ENCODE peak calls at places on chromosome 6, in four cellular contexts. N, S, A and B are unnamed samples.

GRCh38 chr6:71190809-71191208 is 97.8 kb upstream of the OGFRL1 start:
- DNase-seq in A (no peak), S (no peak), N (no peak), B (no peak)

GRCh38 chr6:156167289-156168076 is 609.7 kb upstream of the ARID1B start:
- DNase-seq in S (no peak), A (no peak), N (no peak), B (peak; percentile 75)

GRCh38 chr6:101088594-101088993 is 207.5 kb upstream of the ASCC3 start:
- DNase-seq in N (no peak), S (no peak), A (no peak), B (no peak)

GRCh38 chr6:69398311-69398710 is 398.5 kb downstream of the LMBRD1 start:
- DNase-seq in A (no peak), S (no peak), N (no peak), B (no peak)

GRCh38 chr6:44265003-44265842 is at the start of gene NFKBIE:
- DNase-seq in N (peak; percentile 96), S (peak; percentile 96), A (peak; percentile 97), B (peak; percentile 96)

GRCh38 chr6:75611702-75612375 is 10.2 kb downstream of the SENP6 start:
- DNase-seq in N (no peak), A (no peak), S (no peak), B (no peak)

GRCh38 chr6:53725791-53726575 is 60.4 kb upstream of the KLHL31 start:
- DNase-seq in S (peak; percentile 78), N (peak; percentile 84), A (peak; percentile 73), B (peak; percentile 93)

GRCh38 chr6:26299286-26300042 is 65.5 kb upstream of the BTN3A2 start:
- DNase-seq in S (no peak), A (no peak), N (no peak), B (no peak)

GRCh38 chr6:137830562-137830961 is 36.5 kb upstream of the TNFAIP3 start:
- DNase-seq in N (no peak), A (no peak), S (no peak), B (no peak)

GRCh38 chr6:2480267-2480966 is 235.0 kb upstream of the GMDS start:
- DNase-seq in S (no peak), A (peak; percentile 72), N (no peak), B (no peak)

GRCh38 chr6:133099573-133099972 is 141.6 kb upstream of the EYA4 start:
- DNase-seq in N (no peak), S (no peak), A (no peak), B (no peak)

GRCh38 chr6:132190097-132190814 is 211.0 kb downstream of the MOXD1 start:
- DNase-seq in S (no peak), A (no peak), N (no peak), B (no peak)

GRCh38 chr6:14100098-14100497 is 17.5 kb upstream of the CD83 start:
- DNase-seq in A (no peak), N (no peak), S (no peak), B (no peak)

GRCh38 chr6:17505062-17505476 is 95.0 kb upstream of the FAM8A1 start:
- DNase-seq in S (no peak), N (no peak), A (no peak), B (no peak)

GRCh38 chr6:166618866-166619761 is 7.9 kb downstream of the RPS6KA2 start:
- DNase-seq in S (no peak), A (no peak), N (no peak), B (no peak)

GRCh38 chr6:6918216-6918983 is 189.4 kb upstream of the RREB1 start:
- DNase-seq in S (no peak), N (no peak), A (no peak), B (no peak)

GRCh38 chr6:135250234-135250633 is 69.1 kb downstream of the MYB start:
- DNase-seq in A (no peak), N (no peak), S (no peak), B (no peak)

GRCh38 chr6:137975058-137975940 is 108.2 kb downstream of the TNFAIP3 start:
- DNase-seq in N (no peak), A (no peak), S (no peak), B (no peak)

GRCh38 chr6:167684276-167685104 is 142.2 kb upstream of the AFDN start:
- DNase-seq in N (no peak), S (no peak), A (no peak), B (no peak)

GRCh38 chr6:12593720-12594540 is 122.6 kb upstream of the PHACTR1 start:
- DNase-seq in N (peak; percentile 65), S (no peak), A (no peak), B (no peak)

GRCh38 chr6:112466378-112467151 is 119.4 kb downstream of the RFPL4B start:
- DNase-seq in N (no peak), S (no peak), A (no peak), B (no peak)

GRCh38 chr6:129893513-129894098 is 32.5 kb upstream of the TMEM244 start:
- DNase-seq in S (no peak), A (no peak), N (no peak), B (no peak)

GRCh38 chr6:78243519-78243918 is 590.7 kb downstream of the MEI4 start:
- DNase-seq in N (no peak), S (no peak), A (no peak), B (peak; percentile 40)

GRCh38 chr6:36914227-36914794 is 28.6 kb downstream of the C6orf89 start:
- DNase-seq in A (no peak), N (peak; percentile 61), S (no peak), B (no peak)

GRCh38 chr6:96212076-96212475 is 196.3 kb downstream of the FUT9 start:
- DNase-seq in A (no peak), S (no peak), N (no peak), B (no peak)

GRCh38 chr6:26329763-26330511 is 35.1 kb upstream of the BTN3A2 start:
- DNase-seq in N (no peak), A (no peak), S (no peak), B (no peak)

GRCh38 chr6:99613705-99614429 is 7.2 kb downstream of the PRDM13 start:
- DNase-seq in N (peak; percentile 46), A (no peak), S (no peak), B (no peak)

GRCh38 chr6:27297857-27298730 is 14.0 kb downstream of the POM121L2 start:
- DNase-seq in A (no peak), N (no peak), S (no peak), B (no peak)

GRCh38 chr6:106547961-106548453 is 81.3 kb downstream of the RTN4IP1 start:
- DNase-seq in N (no peak), S (no peak), A (no peak), B (no peak)

GRCh38 chr6:108145639-108146038 is 20.2 kb upstream of the NR2E1 start:
- DNase-seq in N (no peak), A (no peak), S (no peak), B (no peak)

GRCh38 chr6:111105578-111105977 is 18.3 kb downstream of the SLC16A10 start:
- DNase-seq in N (peak; percentile 85), S (peak; percentile 81), A (peak; percentile 84), B (no peak)

GRCh38 chr6:48141975-48142374 is 31.0 kb upstream of the PTCHD4 start:
- DNase-seq in N (no peak), A (no peak), S (no peak), B (no peak)

GRCh38 chr6:137188855-137189254 is 15.4 kb upstream of the IL22RA2 start:
- DNase-seq in N (no peak), S (no peak), A (no peak), B (no peak)

GRCh38 chr6:134105903-134106302 is 53.5 kb upstream of the SLC2A12 start:
- DNase-seq in N (no peak), S (no peak), A (no peak), B (no peak)

GRCh38 chr6:99119109-99120031 is 171.6 kb upstream of the FBXL4 start:
- DNase-seq in N (no peak), A (no peak), S (no peak), B (no peak)

GRCh38 chr6:12595161-12595792 is 121.3 kb upstream of the PHACTR1 start:
- DNase-seq in S (no peak), N (no peak), A (no peak), B (no peak)

GRCh38 chr6:1864496-1864895 is 254.8 kb downstream of the FOXC1 start:
- DNase-seq in S (no peak), A (no peak), N (no peak), B (no peak)

GRCh38 chr6:168150551-168151444 is 71.8 kb upstream of the FRMD1 start:
- DNase-seq in A (no peak), N (no peak), S (no peak), B (no peak)

GRCh38 chr6:105344971-105345370 is 57.9 kb downstream of the PREP start:
- DNase-seq in S (no peak), A (no peak), N (no peak), B (no peak)

GRCh38 chr6:116385462-116385807 is 14.7 kb downstream of the DSE start:
- DNase-seq in N (no peak), A (no peak), S (no peak), B (no peak)

GRCh38 chr6:116386581-116387299 is 16.0 kb downstream of the DSE start:
- DNase-seq in A (no peak), S (no peak), N (no peak), B (no peak)

GRCh38 chr6:116382587-116382986 is 11.8 kb downstream of the DSE start:
- DNase-seq in S (no peak), N (no peak), A (no peak), B (no peak)

GRCh38 chr6:116385911-116386310 is 15.2 kb downstream of the DSE start:
- DNase-seq in N (no peak), A (no peak), S (no peak), B (no peak)

GRCh38 chr6:116384727-116385461 is 14.1 kb downstream of the DSE start:
- DNase-seq in A (no peak), N (no peak), S (no peak), B (no peak)
- H3K27ac ChIP-seq in A (no peak overlapping the region), N (no peak overlapping the region), S (no peak overlapping the region), B (no peak overlapping the region)

DNA sequence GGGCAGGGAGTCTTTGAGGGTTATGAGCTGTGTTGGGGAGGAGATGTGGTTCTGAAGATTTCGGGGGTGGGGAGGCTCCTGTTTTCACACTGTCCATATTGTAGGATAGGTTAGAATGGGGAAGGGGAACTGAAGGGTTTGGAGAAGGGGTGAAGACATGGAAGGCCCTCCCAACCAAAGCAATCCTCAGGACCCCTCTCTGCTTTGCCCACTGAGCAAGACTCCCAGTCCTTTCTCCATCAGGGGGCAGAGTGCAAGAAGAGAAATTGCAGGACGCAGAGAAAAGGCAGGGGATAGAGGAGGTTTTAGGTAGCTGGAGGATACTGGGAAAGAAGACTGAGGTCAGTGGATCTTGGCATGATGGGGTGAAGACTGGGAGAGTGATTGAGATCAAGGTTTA is 3.9 kb downstream of the SYNGAP1 start:
- DNase-seq in S (no peak), N (no peak), A (no peak), B (peak; percentile 23)
- H3K27ac ChIP-seq in S (no peak overlapping the region), N (no peak overlapping the region), A (no peak overlapping the region), B (no peak overlapping the region)

GRCh38 chr6:16109659-16110300 is 19.1 kb upstream of the MYLIP start:
- DNase-seq in N (no peak), S (no peak), A (no peak), B (no peak)
- H3K27ac ChIP-seq in N (peak overlapping the region; percentile 13), S (peak overlapping the region; percentile 82), A (peak overlapping the region; percentile 48), B (no peak overlapping the region)

DNA sequence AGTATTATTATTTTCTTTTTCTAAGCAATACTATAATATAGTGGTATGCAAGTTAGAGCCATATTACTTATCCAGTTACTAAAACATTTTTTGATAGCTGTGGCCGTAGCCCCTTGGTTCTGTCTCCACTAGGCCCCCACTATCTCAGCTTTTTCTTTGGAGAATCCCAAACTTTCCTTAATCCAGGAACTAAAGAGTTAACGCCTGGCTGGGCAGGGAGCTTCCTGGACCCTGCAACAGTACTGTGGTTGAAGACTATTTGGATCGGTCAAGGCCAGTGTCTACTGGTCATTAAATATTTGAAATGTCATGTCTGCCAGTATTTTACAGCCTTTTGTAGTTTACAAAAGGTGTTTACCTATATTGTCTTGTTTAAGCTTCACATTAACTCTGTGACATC is 20.0 kb upstream of the TRERF1 start:
- DNase-seq in A (no peak), N (no peak), S (no peak), B (no peak)
- H3K27ac ChIP-seq in A (no peak overlapping the region), N (no peak overlapping the region), S (no peak overlapping the region), B (no peak overlapping the region)

GRCh38 chr6:169212897-169213813 is 40.5 kb downstream of the THBS2 start:
- DNase-seq in N (peak; percentile 93), S (peak; percentile 93), A (peak; percentile 93), B (peak; percentile 98)
- H3K27ac ChIP-seq in N (peak overlapping the region; percentile 77), S (peak overlapping the region; percentile 76), A (peak overlapping the region; percentile 89), B (peak overlapping the region; percentile 88)